ENCODE peak calls at places on chromosomes 13 and 19, in ten cellular contexts. F is OCI-LY7; C is heart left ventricle; X is stimulated activated CD4-positive, alpha-beta T cell treated with anti-CD3 and anti-CD28 coated beads, Interleukin-4, amount 100 ng/mL, for 4 hours; H is brain pericyte; N is neural progenitor cell; Z is left ventricle myocardium inferior; G is Kasumi-1; S is transverse colon; Y is psoas muscle. D is an unnamed sample.

GRCh38 chr19:5534787-5535586 is 32.8 kb downstream of the TINCR start:
- DNase-seq in N (no peak), Z (no peak), F (peak), G (no peak), X (no peak), Y (no peak), H (no peak), S (no peak), C (no peak), D (no peak)

GRCh38 chr13:66915596-66916185 is 314.4 kb downstream of the PCDH9 start:
- DNase-seq in Y (no peak), F (peak), H (no peak), G (peak), N (no peak), C (no peak), Z (no peak), X (no peak), S (no peak), D (no peak)

GRCh38 chr19:16076958-16077611 is 790 bp downstream of the TPM4 start:
- DNase-seq in S (peak), F (peak), C (peak), Y (peak), Z (peak), N (peak), H (no peak), X (no peak), G (no peak), D (peak)

GRCh38 chr19:1889907-1890306 is 4.6 kb upstream of the ABHD17A start:
- DNase-seq in S (no peak), N (no peak), C (no peak), Z (no peak), H (no peak), Y (no peak), X (no peak), F (no peak), G (no peak), D (no peak)

GRCh38 chr13:30108216-30108912 is 199.0 kb downstream of the KATNAL1 start:
- DNase-seq in N (no peak), X (no peak), C (no peak), F (no peak), Z (no peak), G (no peak), S (no peak), H (no peak), Y (no peak), D (no peak)

GRCh38 chr13:112719016-112719415 is 29.2 kb downstream of the ATP11A start:
- DNase-seq in Z (no peak), C (no peak), N (no peak), Y (peak), X (no peak), F (no peak), S (no peak), H (no peak), G (no peak), D (no peak)

GRCh38 chr19:48061401-48062344 is 17.8 kb upstream of the CABP5 start:
- DNase-seq in H (no peak), N (no peak), Y (no peak), S (no peak), Z (no peak), X (no peak), F (no peak), G (no peak), C (no peak), D (peak)

GRCh38 chr19:23996549-23996948 is 81.9 kb downstream of the ZNF726 start:
- DNase-seq in H (no peak), C (no peak), F (peak), Z (no peak), G (no peak), S (no peak), Y (no peak), X (no peak), N (peak), D (no peak)

GRCh38 chr13:76754414-76754813 is 131.8 kb downstream of the KCTD12 start:
- DNase-seq in X (no peak), S (no peak), Z (no peak), C (peak), G (no peak), F (no peak), H (no peak), N (no peak), Y (no peak), D (no peak)

GRCh38 chr13:79837741-79838450 is 356.9 kb downstream of the NDFIP2 start:
- DNase-seq in H (no peak), Z (no peak), S (no peak), N (no peak), G (no peak), C (no peak), X (no peak), F (no peak), Y (no peak), D (no peak)